ENCODE peak calls at places on chromosomes 3 and 15, in six cellular contexts. F is astrocyte; E is HS-5; O is NCI-H510A; C is ecto neural progenitor cell; V is CD8-positive, alpha-beta T cell. P is an unnamed sample.

GRCh38 chr3:134650431-134651346 is at the start of gene KY:
- DNase-seq in F (peak; percentile 31), V (no peak), O (peak; percentile 39), C (peak; percentile 75), E (no peak), P (peak; percentile 69)

GRCh38 chr3:13498354-13499060 is 18.4 kb downstream of the HDAC11 start:
- DNase-seq in O (no peak), V (no peak), E (no peak), F (no peak), C (no peak), P (no peak)

GRCh38 chr15:90893175-90894090 is 9.1 kb downstream of the FES start:
- DNase-seq in F (no peak), C (no peak), E (no peak), O (no peak), V (no peak), P (no peak)

GRCh38 chr3:43087249-43087776 is 18.6 kb downstream of the POMGNT2 start:
- DNase-seq in E (no peak), O (no peak), F (no peak), V (no peak), C (no peak), P (no peak)

GRCh38 chr3:48684480-48685143 is 1.1 kb downstream of the NCKIPSD start:
- DNase-seq in E (no peak), O (no peak), V (no peak), C (no peak), F (no peak), P (no peak)

GRCh38 chr3:105402287-105402801 is 35.6 kb downstream of the ALCAM start:
- DNase-seq in F (peak; percentile 63), O (no peak), V (no peak), C (no peak), E (peak; percentile 8), P (no peak)

GRCh38 chr3:186979837-186980236 is 49.5 kb downstream of the ST6GAL1 start:
- DNase-seq in E (no peak), V (no peak), F (no peak), C (no peak), O (no peak), P (no peak)

GRCh38 chr15:70051948-70052633 is 45.6 kb downstream of the TLE3 start:
- DNase-seq in F (no peak), C (no peak), O (no peak), V (no peak), E (no peak), P (no peak)

GRCh38 chr3:126476976-126477330 is 1.3 kb upstream of the ZXDC start:
- DNase-seq in C (no peak), F (no peak), O (no peak), E (no peak), V (no peak), P (no peak)

GRCh38 chr3:102474207-102474606 is 39.4 kb downstream of the ZPLD1 start:
- DNase-seq in C (no peak), V (no peak), O (no peak), F (no peak), E (no peak), P (no peak)

GRCh38 chr3:141291610-141292345 is 60.2 kb downstream of the PXYLP1 start:
- DNase-seq in O (no peak), F (no peak), C (no peak), V (no peak), E (no peak), P (peak; percentile 48)

GRCh38 chr3:189349772-189350171 is 178.0 kb downstream of the TPRG1 start:
- DNase-seq in F (peak; percentile 63), C (no peak), O (no peak), E (no peak), V (no peak), P (no peak)

GRCh38 chr3:172592898-172593669 is 69.9 kb upstream of the TNFSF10 start:
- DNase-seq in F (no peak), E (no peak), O (no peak), C (no peak), V (no peak), P (no peak)

GRCh38 chr3:65627102-65627501 is 411.6 kb downstream of the MAGI1 start:
- DNase-seq in C (no peak), F (no peak), O (no peak), E (no peak), V (no peak), P (no peak)

GRCh38 chr3:40516201-40516600 is 8.6 kb upstream of the ZNF621 start:
- DNase-seq in O (no peak), V (no peak), C (no peak), F (peak; percentile 83), E (peak; percentile 33), P (no peak)

GRCh38 chr3:32321095-32321835 is 70.4 kb upstream of the CMTM7 start:
- DNase-seq in F (no peak), E (no peak), C (peak; percentile 51), O (no peak), V (no peak), P (no peak)

GRCh38 chr15:34318277-34319079 is 19.1 kb downstream of the SLC12A6 start:
- DNase-seq in F (peak; percentile 45), E (no peak), C (peak; percentile 65), V (no peak), O (peak; percentile 25), P (peak; percentile 35)

GRCh38 chr3:192847918-192848317 is 69.7 kb downstream of the MB21D2 start:
- DNase-seq in F (peak; percentile 62), E (no peak), V (no peak), C (no peak), O (no peak), P (no peak)

GRCh38 chr3:133531981-133532380 is 41.5 kb upstream of the CDV3 start:
- DNase-seq in O (no peak), C (no peak), F (peak; percentile 93), V (no peak), E (peak; percentile 66), P (no peak)

GRCh38 chr3:107543666-107544065 is 20.9 kb downstream of the BBX start:
- DNase-seq in F (no peak), C (no peak), E (no peak), V (no peak), O (no peak), P (no peak)

P was measured in glutamatergic neuron.